ENCODE peak calls at places on chromosomes 6 and 20, in seven cellular contexts. L is pancreas; M is prostate gland; I is esophagus muscularis mucosa; T is suprapubic skin; H is uterus; F is CD8-positive, alpha-beta memory T cell. D is an unnamed sample. For H3K4me1, the result is how much of the 10 kb centered on the place peaks cover.

GRCh38 chr6:150001295-150001990 is 23.9 kb downstream of the RAET1L start:
- DNase-seq in L (no peak), M (no peak), I (no peak), T (no peak), H (no peak), F (no peak), D (no peak)

GRCh38 chr6:112475083-112475482 is 128.0 kb downstream of the RFPL4B start:
- DNase-seq in L (no peak), M (no peak), I (no peak), T (no peak), H (no peak), F (no peak), D (no peak)

GRCh38 chr6:56282391-56282790 is 35.0 kb upstream of the COL21A1 start:
- DNase-seq in L (no peak), M (no peak), I (no peak), T (no peak), H (no peak), F (no peak), D (no peak)

GRCh38 chr6:41488392-41489129 is 57.6 kb upstream of the FOXP4 start:
- DNase-seq in L (peak), M (no peak), I (no peak), T (no peak), H (peak), F (no peak), D (no peak)

GRCh38 chr6:78538002-78538401 is 329.3 kb upstream of the IRAK1BP1 start:
- DNase-seq in L (no peak), M (no peak), I (no peak), T (no peak), H (no peak), F (no peak), D (no peak)

GRCh38 chr6:48881551-48881950 is 581.5 kb downstream of the MMUT start:
- DNase-seq in L (no peak), M (no peak), I (no peak), T (no peak), H (no peak), F (no peak), D (no peak)

GRCh38 chr20:44901972-44902371 is 7.9 kb upstream of the PABPC1L start:
- DNase-seq in L (no peak), M (no peak), I (no peak), T (no peak), H (no peak), F (no peak), D (no peak)

GRCh38 chr6:168619560-168620314 is 178.8 kb downstream of the SMOC2 start:
- DNase-seq in L (no peak), M (no peak), I (no peak), T (no peak), H (no peak), F (no peak), D (no peak)

GRCh38 chr6:158853072-158853871 is 34.1 kb upstream of the EZR start:
- DNase-seq in L (peak), M (peak), I (no peak), T (peak), H (peak), F (peak), D (no peak)

GRCh38 chr20:41671143-41671542 is 53.0 kb upstream of the CHD6 start:
- DNase-seq in L (no peak), M (no peak), I (no peak), T (no peak), H (no peak), F (no peak), D (no peak)

GRCh38 chr20:9611921-9612320 is 97.5 kb downstream of the LAMP5 start:
- DNase-seq in L (no peak), M (no peak), I (peak), T (no peak), H (no peak), F (no peak), D (no peak)

GRCh38 chr20:21503345-21503744 is 10.5 kb downstream of the NKX2-2 start:
- DNase-seq in L (no peak), M (no peak), I (no peak), T (no peak), H (no peak), F (no peak), D (no peak)

GRCh38 chr20:1893721-1894470 is 1.3 kb upstream of the SIRPA start:
- DNase-seq in L (no peak), M (no peak), I (no peak), T (no peak), H (peak), F (no peak), D (no peak)

GRCh38 chr6:34233867-34234266 is 2.8 kb upstream of the HMGA1 start:
- DNase-seq in L (no peak), M (no peak), I (no peak), T (peak), H (no peak), F (no peak), D (no peak)

GRCh38 chr6:153108320-153108719 is 22.8 kb downstream of the RGS17 start:
- DNase-seq in L (no peak), M (no peak), I (no peak), T (no peak), H (no peak), F (no peak), D (no peak)

GRCh38 chr6:30441171-30441570 is 48.1 kb upstream of the HLA-E start:
- DNase-seq in L (no peak), M (no peak), I (no peak), T (no peak), H (no peak), F (no peak), D (no peak)

GRCh38 chr6:30829639-30830250 is 54.6 kb upstream of the DDR1 start:
- DNase-seq in L (no peak), M (no peak), I (no peak), T (no peak), H (no peak), F (no peak), D (no peak)

GRCh38 chr6:36692220-36692619 is 5.4 kb upstream of the RAB44 start:
- DNase-seq in L (no peak), M (no peak), I (no peak), T (no peak), H (no peak), F (no peak), D (no peak)

GRCh38 chr6:2733324-2733723 is 17.4 kb downstream of the MYLK4 start:
- DNase-seq in L (no peak), M (no peak), I (no peak), T (peak), H (no peak), F (no peak), D (no peak)

GRCh38 chr20:48841861-48842529 is 14.2 kb upstream of the PREX1 start:
- DNase-seq in L (no peak), M (no peak), I (no peak), T (no peak), H (no peak), F (no peak), D (no peak)

GRCh38 chr20:61634376-61634775 is 382.3 kb downstream of the CDH4 start:
- DNase-seq in L (no peak), M (no peak), I (no peak), T (no peak), H (no peak), F (no peak), D (no peak)

GRCh38 chr6:56986611-56987010 is 31.7 kb downstream of the BEND6 start:
- DNase-seq in L (no peak), M (no peak), I (no peak), T (no peak), H (no peak), F (no peak), D (no peak)

GRCh38 chr6:744954-745353 is 52.0 kb upstream of the EXOC2 start:
- DNase-seq in L (no peak), M (no peak), I (no peak), T (no peak), H (no peak), F (no peak), D (no peak)
- H3K4me1 ChIP-seq in L (under half), M (under half), I (under half), T (under half), H (under half), F (under half), D (under half)

GRCh38 chr6:122264557-122264956 is 134.9 kb upstream of the HSF2 start:
- DNase-seq in L (no peak), M (no peak), I (no peak), T (no peak), H (no peak), F (no peak), D (no peak)
- H3K4me1 ChIP-seq in L (under half), M (under half), I (under half), T (under half), H (under half), F (under half), D (under half)

GRCh38 chr20:25051386-25052155 is 6.4 kb downstream of the ACSS1 start:
- DNase-seq in L (no peak), M (no peak), I (no peak), T (no peak), H (no peak), F (no peak), D (peak)
- H3K4me1 ChIP-seq in L (half or more), M (under half), I (half or more), T (half or more), H (under half), F (under half), D (half or more)

GRCh38 chr6:144350176-144350575 is 65.0 kb downstream of the UTRN start:
- DNase-seq in L (no peak), M (no peak), I (no peak), T (no peak), H (no peak), F (no peak), D (no peak)
- H3K4me1 ChIP-seq in L (under half), M (under half), I (half or more), T (half or more), H (under half), F (half or more), D (half or more)

GRCh38 chr20:25251019-25251418 is 3.1 kb downstream of the PYGB start:
- DNase-seq in L (no peak), M (no peak), I (no peak), T (no peak), H (no peak), F (no peak), D (no peak)
- H3K4me1 ChIP-seq in L (under half), M (under half), I (half or more), T (half or more), H (under half), F (under half), D (half or more)

GRCh38 chr6:154159126-154159525 is 120.1 kb downstream of the OPRM1 start:
- DNase-seq in L (no peak), M (no peak), I (no peak), T (no peak), H (no peak), F (no peak), D (no peak)

GRCh38 chr6:154164397-154164796 is 125.4 kb downstream of the OPRM1 start:
- DNase-seq in L (no peak), M (peak), I (no peak), T (no peak), H (peak), F (no peak), D (no peak)

GRCh38 chr6:154157706-154158105 is 118.7 kb downstream of the OPRM1 start:
- DNase-seq in L (no peak), M (no peak), I (no peak), T (no peak), H (no peak), F (no peak), D (no peak)

GRCh38 chr6:154165488-154165887 is 126.4 kb downstream of the OPRM1 start:
- DNase-seq in L (no peak), M (no peak), I (no peak), T (no peak), H (no peak), F (no peak), D (no peak)

GRCh38 chr6:154161689-154162088 is 122.6 kb downstream of the OPRM1 start:
- DNase-seq in L (no peak), M (no peak), I (no peak), T (no peak), H (no peak), F (no peak), D (no peak)
- H3K4me1 ChIP-seq in L (under half), M (under half), I (under half), T (under half), H (under half), F (under half), D (under half)

GRCh38 chr6:52511163-52511562 is 65.7 kb downstream of the TRAM2 start:
- DNase-seq in L (no peak), M (no peak), I (no peak), T (no peak), H (no peak), F (no peak), D (no peak)

GRCh38 chr6:52510213-52510562 is 66.7 kb downstream of the TRAM2 start:
- DNase-seq in L (no peak), M (no peak), I (no peak), T (no peak), H (no peak), F (no peak), D (no peak)

GRCh38 chr6:52507557-52508260 is 69.2 kb downstream of the TRAM2 start:
- DNase-seq in L (no peak), M (no peak), I (no peak), T (no peak), H (no peak), F (no peak), D (peak)

GRCh38 chr6:52508261-52508739 is 68.6 kb downstream of the TRAM2 start:
- DNase-seq in L (no peak), M (no peak), I (no peak), T (no peak), H (no peak), F (no peak), D (no peak)

GRCh38 chr6:52509281-52510212 is 67.3 kb downstream of the TRAM2 start:
- DNase-seq in L (no peak), M (no peak), I (no peak), T (no peak), H (no peak), F (no peak), D (peak)
- H3K4me1 ChIP-seq in L (under half), M (under half), I (half or more), T (half or more), H (under half), F (under half), D (under half)

GRCh38 chr6:52286798-52287432 is 2.4 kb upstream of the MCM3 start:
- DNase-seq in L (peak), M (peak), I (no peak), T (no peak), H (no peak), F (peak), D (no peak)

GRCh38 chr6:52285174-52286068 is 879 bp upstream of the MCM3 start:
- DNase-seq in L (no peak), M (no peak), I (no peak), T (no peak), H (no peak), F (no peak), D (no peak)

GRCh38 chr6:52283111-52283510 is 1.4 kb downstream of the MCM3 start:
- DNase-seq in L (no peak), M (no peak), I (no peak), T (no peak), H (no peak), F (no peak), D (peak)

GRCh38 chr6:52284460-52285173 is at the start of gene MCM3:
- DNase-seq in L (peak), M (peak), I (peak), T (peak), H (peak), F (peak), D (peak)

DNA sequence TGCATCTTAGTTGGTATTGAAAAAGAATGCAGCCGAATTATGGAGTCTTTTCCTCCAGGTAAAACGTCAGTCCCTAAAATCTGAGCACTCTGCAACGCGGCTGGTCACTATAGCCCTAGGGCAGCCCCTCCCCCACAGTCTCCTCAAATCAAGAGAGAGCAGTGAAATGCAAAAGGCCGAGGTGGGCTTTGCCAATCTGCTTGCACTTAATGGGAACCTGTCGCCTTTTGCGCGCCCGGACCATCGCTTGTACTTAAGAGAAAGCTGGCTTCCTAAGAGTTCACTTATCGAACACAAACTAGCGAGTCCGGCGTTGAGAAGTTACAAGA is 447 bp downstream of the MCM3 start:
- DNase-seq in L (peak), M (peak), I (no peak), T (peak), H (no peak), F (no peak), D (peak)
- H3K4me1 ChIP-seq in L (under half), M (under half), I (under half), T (under half), H (under half), F (under half), D (under half)